ENCODE peak calls at places on chromosomes 12 and 14, in four cellular contexts. X, W, O and G are unnamed samples.

GRCh38 chr14:89408907-89409675 is 7.9 kb downstream of the FOXN3 start:
- DNase-seq in W (no peak), O (no peak), X (no peak), G (no peak)

GRCh38 chr12:131617596-131618302 is 93.1 kb upstream of the SFSWAP start:
- DNase-seq in W (no peak), O (no peak), X (no peak), G (no peak)

GRCh38 chr12:6996040-6996441 is 22.2 kb downstream of the LPCAT3 start:
- DNase-seq in W (no peak), O (peak; percentile 35), X (no peak), G (no peak)

GRCh38 chr14:99129998-99130397 is 142.0 kb downstream of the BCL11B start:
- DNase-seq in O (no peak), X (no peak), W (no peak), G (no peak)

GRCh38 chr12:52207895-52208294 is 16.1 kb upstream of the KRT80 start:
- DNase-seq in O (no peak), W (no peak), X (no peak), G (peak; percentile 67)

GRCh38 chr12:92595663-92596062 is 107.1 kb upstream of the PLEKHG7 start:
- DNase-seq in O (no peak), W (no peak), X (no peak), G (no peak)

GRCh38 chr12:54277823-54278276 is 2.1 kb downstream of the CBX5 start:
- DNase-seq in O (no peak), W (no peak), X (no peak), G (no peak)

GRCh38 chr12:10073266-10073665 is 25.5 kb downstream of the CLEC1A start:
- DNase-seq in W (no peak), X (no peak), O (no peak), G (no peak)

GRCh38 chr14:24130717-24131548 is 474 bp downstream of the FITM1 start:
- DNase-seq in W (no peak), O (no peak), X (no peak), G (no peak)

GRCh38 chr14:31128601-31129526 is 78.7 kb downstream of the HECTD1 start:
- DNase-seq in O (no peak), X (no peak), W (no peak), G (no peak)

GRCh38 chr14:54918427-54918826 is 15.8 kb upstream of the GCH1 start:
- DNase-seq in X (no peak), W (no peak), O (no peak), G (no peak)

GRCh38 chr14:87811246-87811645 is 181.7 kb downstream of the GALC start:
- DNase-seq in W (no peak), O (no peak), X (no peak), G (no peak)

GRCh38 chr14:67170706-67171105 is 18.5 kb upstream of the GARIN2 start:
- DNase-seq in O (no peak), W (no peak), X (no peak), G (no peak)

GRCh38 chr14:45621731-45622130 is 368.7 kb upstream of the MIS18BP1 start:
- DNase-seq in X (no peak), W (no peak), O (no peak), G (no peak)

GRCh38 chr12:15540469-15540872 is 218.2 kb downstream of the PTPRO start:
- DNase-seq in X (no peak), O (peak; percentile 16), W (peak; percentile 64), G (no peak)

GRCh38 chr12:84172823-84173424 is 739.7 kb downstream of the SLC6A15 start:
- DNase-seq in W (no peak), X (no peak), O (no peak), G (peak; percentile 15)

GRCh38 chr14:25400607-25401206 is 350.8 kb upstream of the STXBP6 start:
- DNase-seq in X (no peak), W (peak; percentile 30), O (peak; percentile 43), G (no peak)

GRCh38 chr12:27571463-27571862 is 47.5 kb downstream of the PPFIBP1 start:
- DNase-seq in O (peak; percentile 94), X (no peak), W (no peak), G (no peak)

GRCh38 chr14:92846162-92846897 is 52.2 kb downstream of the GOLGA5 start:
- DNase-seq in O (peak; percentile 84), X (no peak), W (peak; percentile 21), G (no peak)

GRCh38 chr14:20615996-20616395 is 24.8 kb upstream of the RNASE12 start:
- DNase-seq in X (no peak), O (no peak), W (no peak), G (no peak)

GRCh38 chr12:3182426-3182825 is 105.2 kb downstream of the TSPAN9 start:
- DNase-seq in O (no peak), W (no peak), X (no peak), G (no peak)

GRCh38 chr14:74207943-74208342 is 31.3 kb upstream of the VSX2 start:
- DNase-seq in W (no peak), O (no peak), X (no peak), G (no peak)

GRCh38 chr12:115451785-115452736 is 768.1 kb upstream of the TBX3 start:
- DNase-seq in X (no peak), W (no peak), O (no peak), G (peak; percentile 48)